ENCODE peak calls at places on chromosomes 2 and 18, in ten cellular contexts. One of them, this sample, is unnamed.

GRCh38 chr2:43541165-43541564 is 54.7 kb downstream of the THADA start:
- DNase-seq in COR-L47: no peak
- DNase-seq in thoracic aorta: no peak
- DNase-seq in Calu3: no peak
- DNase-seq in Ammon's horn: no peak
- DNase-seq in NCI-H2081: no peak
- DNase-seq in astrocyte of the spinal cord: no peak
- DNase-seq in astrocyte: no peak
- DNase-seq in right cardiac atrium: no peak
- DNase-seq in iPS-NIHi11: no peak
- DNase-seq in this sample: no peak

GRCh38 chr2:53490659-53491058 is 276.9 kb upstream of the CHAC2 start:
- DNase-seq in Ammon's horn: peak
- DNase-seq in iPS-NIHi11: no peak
- DNase-seq in NCI-H2081: peak
- DNase-seq in astrocyte of the spinal cord: peak
- DNase-seq in astrocyte: peak
- DNase-seq in Calu3: no peak
- DNase-seq in right cardiac atrium: peak
- DNase-seq in COR-L47: peak
- DNase-seq in thoracic aorta: no peak
- DNase-seq in this sample: no peak

GRCh38 chr2:33069894-33070651 is 123.3 kb downstream of the LTBP1 start:
- DNase-seq in thoracic aorta: peak
- DNase-seq in COR-L47: no peak
- DNase-seq in Calu3: peak
- DNase-seq in astrocyte of the spinal cord: peak
- DNase-seq in iPS-NIHi11: no peak
- DNase-seq in right cardiac atrium: peak
- DNase-seq in astrocyte: peak
- DNase-seq in NCI-H2081: no peak
- DNase-seq in Ammon's horn: no peak
- DNase-seq in this sample: peak

GRCh38 chr18:23142285-23142929 is 7.1 kb downstream of the CABLES1 start:
- DNase-seq in astrocyte: no peak
- DNase-seq in Ammon's horn: no peak
- DNase-seq in thoracic aorta: no peak
- DNase-seq in astrocyte of the spinal cord: no peak
- DNase-seq in right cardiac atrium: no peak
- DNase-seq in Calu3: no peak
- DNase-seq in COR-L47: no peak
- DNase-seq in iPS-NIHi11: no peak
- DNase-seq in NCI-H2081: no peak
- DNase-seq in this sample: no peak

GRCh38 chr2:68698567-68699377 is 35.8 kb upstream of the ARHGAP25 start:
- DNase-seq in astrocyte: no peak
- DNase-seq in COR-L47: peak
- DNase-seq in NCI-H2081: peak
- DNase-seq in iPS-NIHi11: no peak
- DNase-seq in astrocyte of the spinal cord: no peak
- DNase-seq in thoracic aorta: no peak
- DNase-seq in Ammon's horn: no peak
- DNase-seq in Calu3: no peak
- DNase-seq in right cardiac atrium: no peak
- DNase-seq in this sample: no peak

GRCh38 chr2:237677951-237678481 is 50.6 kb downstream of the LRRFIP1 start:
- DNase-seq in COR-L47: no peak
- DNase-seq in NCI-H2081: no peak
- DNase-seq in Calu3: no peak
- DNase-seq in right cardiac atrium: no peak
- DNase-seq in Ammon's horn: no peak
- DNase-seq in astrocyte of the spinal cord: peak
- DNase-seq in iPS-NIHi11: no peak
- DNase-seq in astrocyte: peak
- DNase-seq in thoracic aorta: no peak
- DNase-seq in this sample: no peak

GRCh38 chr2:34627003-34627402 is 1027.9 kb upstream of the FAM98A start:
- DNase-seq in thoracic aorta: no peak
- DNase-seq in astrocyte: no peak
- DNase-seq in NCI-H2081: no peak
- DNase-seq in right cardiac atrium: no peak
- DNase-seq in COR-L47: no peak
- DNase-seq in Calu3: peak
- DNase-seq in astrocyte of the spinal cord: no peak
- DNase-seq in Ammon's horn: no peak
- DNase-seq in iPS-NIHi11: no peak
- DNase-seq in this sample: no peak

GRCh38 chr18:62644773-62645172 is 70.6 kb upstream of the PHLPP1 start:
- DNase-seq in thoracic aorta: no peak
- DNase-seq in astrocyte: no peak
- DNase-seq in right cardiac atrium: no peak
- DNase-seq in iPS-NIHi11: no peak
- DNase-seq in astrocyte of the spinal cord: no peak
- DNase-seq in Calu3: no peak
- DNase-seq in NCI-H2081: no peak
- DNase-seq in COR-L47: no peak
- DNase-seq in Ammon's horn: no peak
- DNase-seq in this sample: no peak

GRCh38 chr18:42958353-42958752 is 157.1 kb downstream of the RIT2 start:
- DNase-seq in thoracic aorta: no peak
- DNase-seq in Ammon's horn: no peak
- DNase-seq in COR-L47: no peak
- DNase-seq in NCI-H2081: no peak
- DNase-seq in iPS-NIHi11: no peak
- DNase-seq in Calu3: no peak
- DNase-seq in astrocyte of the spinal cord: no peak
- DNase-seq in astrocyte: no peak
- DNase-seq in right cardiac atrium: no peak
- DNase-seq in this sample: no peak

GRCh38 chr2:240460781-240461431 is 25.4 kb downstream of the GPC1 start:
- DNase-seq in iPS-NIHi11: no peak
- DNase-seq in Ammon's horn: no peak
- DNase-seq in Calu3: no peak
- DNase-seq in astrocyte: no peak
- DNase-seq in right cardiac atrium: peak
- DNase-seq in COR-L47: no peak
- DNase-seq in NCI-H2081: no peak
- DNase-seq in thoracic aorta: no peak
- DNase-seq in astrocyte of the spinal cord: no peak
- DNase-seq in this sample: no peak

GRCh38 chr2:169734172-169734847 is 678 bp downstream of the KLHL23 start:
- DNase-seq in right cardiac atrium: peak
- DNase-seq in Calu3: peak
- DNase-seq in astrocyte: no peak
- DNase-seq in astrocyte of the spinal cord: peak
- DNase-seq in thoracic aorta: no peak
- DNase-seq in COR-L47: peak
- DNase-seq in iPS-NIHi11: peak
- DNase-seq in NCI-H2081: peak
- DNase-seq in Ammon's horn: no peak
- DNase-seq in this sample: no peak

GRCh38 chr2:192162392-192163042 is 32.2 kb downstream of the TMEFF2 start:
- DNase-seq in Calu3: peak
- DNase-seq in iPS-NIHi11: peak
- DNase-seq in thoracic aorta: peak
- DNase-seq in astrocyte: peak
- DNase-seq in COR-L47: peak
- DNase-seq in Ammon's horn: peak
- DNase-seq in NCI-H2081: peak
- DNase-seq in right cardiac atrium: no peak
- DNase-seq in astrocyte of the spinal cord: peak
- DNase-seq in this sample: peak

GRCh38 chr2:176814740-176815367 is 397.7 kb upstream of the HNRNPA3 start:
- DNase-seq in iPS-NIHi11: peak
- DNase-seq in COR-L47: peak
- DNase-seq in Ammon's horn: no peak
- DNase-seq in astrocyte of the spinal cord: peak
- DNase-seq in astrocyte: peak
- DNase-seq in right cardiac atrium: no peak
- DNase-seq in NCI-H2081: peak
- DNase-seq in thoracic aorta: no peak
- DNase-seq in Calu3: no peak
- DNase-seq in this sample: peak

GRCh38 chr18:39521164-39521563 is 1955.6 kb upstream of the CELF4 start:
- DNase-seq in astrocyte of the spinal cord: no peak
- DNase-seq in thoracic aorta: no peak
- DNase-seq in Ammon's horn: no peak
- DNase-seq in NCI-H2081: no peak
- DNase-seq in iPS-NIHi11: no peak
- DNase-seq in COR-L47: no peak
- DNase-seq in astrocyte: no peak
- DNase-seq in Calu3: no peak
- DNase-seq in right cardiac atrium: no peak
- DNase-seq in this sample: no peak

GRCh38 chr2:177772529-177772928 is 300.0 kb downstream of the PDE11A start:
- DNase-seq in Ammon's horn: no peak
- DNase-seq in astrocyte of the spinal cord: peak
- DNase-seq in iPS-NIHi11: no peak
- DNase-seq in Calu3: peak
- DNase-seq in COR-L47: no peak
- DNase-seq in NCI-H2081: peak
- DNase-seq in thoracic aorta: no peak
- DNase-seq in right cardiac atrium: no peak
- DNase-seq in astrocyte: peak
- DNase-seq in this sample: no peak

GRCh38 chr2:203814661-203815540 is 52.7 kb upstream of the CTLA4 start:
- DNase-seq in right cardiac atrium: peak
- DNase-seq in iPS-NIHi11: peak
- DNase-seq in astrocyte of the spinal cord: peak
- DNase-seq in COR-L47: peak
- DNase-seq in Calu3: peak
- DNase-seq in astrocyte: peak
- DNase-seq in NCI-H2081: peak
- DNase-seq in thoracic aorta: no peak
- DNase-seq in Ammon's horn: peak
- DNase-seq in this sample: peak

GRCh38 chr2:8576525-8577157 is 105.2 kb upstream of the ID2 start:
- DNase-seq in right cardiac atrium: peak
- DNase-seq in Ammon's horn: peak
- DNase-seq in Calu3: no peak
- DNase-seq in NCI-H2081: no peak
- DNase-seq in astrocyte of the spinal cord: no peak
- DNase-seq in iPS-NIHi11: no peak
- DNase-seq in COR-L47: no peak
- DNase-seq in thoracic aorta: no peak
- DNase-seq in astrocyte: no peak
- DNase-seq in this sample: no peak

GRCh38 chr18:35028556-35028955 is 12.7 kb upstream of the MAPRE2 start:
- DNase-seq in astrocyte: peak
- DNase-seq in Ammon's horn: no peak
- DNase-seq in COR-L47: no peak
- DNase-seq in iPS-NIHi11: no peak
- DNase-seq in right cardiac atrium: no peak
- DNase-seq in astrocyte of the spinal cord: no peak
- DNase-seq in thoracic aorta: no peak
- DNase-seq in Calu3: no peak
- DNase-seq in NCI-H2081: no peak
- DNase-seq in this sample: no peak

GRCh38 chr2:233408366-233409285 is 54.3 kb downstream of the DGKD start:
- DNase-seq in Calu3: no peak
- DNase-seq in iPS-NIHi11: no peak
- DNase-seq in Ammon's horn: no peak
- DNase-seq in COR-L47: peak
- DNase-seq in right cardiac atrium: no peak
- DNase-seq in astrocyte of the spinal cord: no peak
- DNase-seq in NCI-H2081: peak
- DNase-seq in astrocyte: no peak
- DNase-seq in thoracic aorta: no peak
- DNase-seq in this sample: no peak

GRCh38 chr2:195683174-195683573 is 26.1 kb downstream of the SLC39A10 start:
- DNase-seq in iPS-NIHi11: no peak
- DNase-seq in Calu3: no peak
- DNase-seq in astrocyte of the spinal cord: peak
- DNase-seq in right cardiac atrium: no peak
- DNase-seq in NCI-H2081: no peak
- DNase-seq in thoracic aorta: no peak
- DNase-seq in COR-L47: no peak
- DNase-seq in astrocyte: peak
- DNase-seq in Ammon's horn: no peak
- DNase-seq in this sample: no peak

GRCh38 chr2:95345066-95345414 is 47.9 kb downstream of the KCNIP3 start:
- DNase-seq in astrocyte of the spinal cord: no peak
- DNase-seq in COR-L47: no peak
- DNase-seq in thoracic aorta: no peak
- DNase-seq in NCI-H2081: no peak
- DNase-seq in iPS-NIHi11: no peak
- DNase-seq in right cardiac atrium: no peak
- DNase-seq in Ammon's horn: no peak
- DNase-seq in astrocyte: no peak
- DNase-seq in Calu3: no peak
- DNase-seq in this sample: no peak

GRCh38 chr2:105809099-105809473 is 64.4 kb downstream of the NCK2 start:
- DNase-seq in Ammon's horn: no peak
- DNase-seq in right cardiac atrium: no peak
- DNase-seq in iPS-NIHi11: no peak
- DNase-seq in thoracic aorta: no peak
- DNase-seq in astrocyte of the spinal cord: no peak
- DNase-seq in Calu3: no peak
- DNase-seq in COR-L47: no peak
- DNase-seq in NCI-H2081: no peak
- DNase-seq in astrocyte: no peak
- DNase-seq in this sample: no peak

GRCh38 chr2:28725021-28725711 is 26.5 kb upstream of the PPP1CB start:
- DNase-seq in thoracic aorta: no peak
- DNase-seq in right cardiac atrium: no peak
- DNase-seq in astrocyte of the spinal cord: no peak
- DNase-seq in iPS-NIHi11: no peak
- DNase-seq in astrocyte: no peak
- DNase-seq in Ammon's horn: no peak
- DNase-seq in COR-L47: no peak
- DNase-seq in NCI-H2081: no peak
- DNase-seq in Calu3: no peak
- DNase-seq in this sample: no peak

GRCh38 chr2:232340171-232340935 is 38.2 kb upstream of the ALPP start:
- DNase-seq in iPS-NIHi11: no peak
- DNase-seq in thoracic aorta: no peak
- DNase-seq in NCI-H2081: no peak
- DNase-seq in Ammon's horn: no peak
- DNase-seq in COR-L47: no peak
- DNase-seq in Calu3: no peak
- DNase-seq in astrocyte of the spinal cord: no peak
- DNase-seq in right cardiac atrium: no peak
- DNase-seq in astrocyte: no peak
- DNase-seq in this sample: no peak

GRCh38 chr2:202632682-202633081 is 2.1 kb upstream of the FAM117B start:
- DNase-seq in thoracic aorta: peak
- DNase-seq in iPS-NIHi11: no peak
- DNase-seq in Ammon's horn: no peak
- DNase-seq in astrocyte of the spinal cord: peak
- DNase-seq in NCI-H2081: no peak
- DNase-seq in COR-L47: no peak
- DNase-seq in Calu3: no peak
- DNase-seq in right cardiac atrium: peak
- DNase-seq in astrocyte: peak
- DNase-seq in this sample: no peak

GRCh38 chr2:176398783-176399182 is 129.5 kb downstream of the MTX2 start:
- DNase-seq in thoracic aorta: no peak
- DNase-seq in iPS-NIHi11: no peak
- DNase-seq in Calu3: no peak
- DNase-seq in COR-L47: no peak
- DNase-seq in astrocyte: peak
- DNase-seq in right cardiac atrium: no peak
- DNase-seq in astrocyte of the spinal cord: peak
- DNase-seq in Ammon's horn: no peak
- DNase-seq in NCI-H2081: no peak
- DNase-seq in this sample: no peak

GRCh38 chr18:58223717-58224424 is 179.8 kb downstream of the NEDD4L start:
- DNase-seq in right cardiac atrium: no peak
- DNase-seq in astrocyte: peak
- DNase-seq in NCI-H2081: no peak
- DNase-seq in Ammon's horn: no peak
- DNase-seq in COR-L47: no peak
- DNase-seq in astrocyte of the spinal cord: peak
- DNase-seq in iPS-NIHi11: no peak
- DNase-seq in Calu3: peak
- DNase-seq in thoracic aorta: no peak
- DNase-seq in this sample: peak

GRCh38 chr2:126496493-126496892 is 159.5 kb upstream of the GYPC start:
- DNase-seq in iPS-NIHi11: no peak
- DNase-seq in Ammon's horn: no peak
- DNase-seq in thoracic aorta: no peak
- DNase-seq in astrocyte: no peak
- DNase-seq in astrocyte of the spinal cord: no peak
- DNase-seq in Calu3: no peak
- DNase-seq in COR-L47: no peak
- DNase-seq in NCI-H2081: no peak
- DNase-seq in right cardiac atrium: no peak
- DNase-seq in this sample: no peak